ENCODE peak calls at places on chromosomes 6 and 20, in seven cellular contexts. H is H7, Q is BJ, J is IMR-90, U is kidney epithelial cell, I is adrenal gland, V is psoas muscle. A is an unnamed sample.

GRCh38 chr6:2749972-2750600 is 636 bp downstream of the MYLK4 start:
- DNase-seq in J (peak), I (peak), V (peak), Q (no peak), U (no peak), H (peak), A (no peak)

GRCh38 chr20:61482425-61482887 is 230.4 kb downstream of the CDH4 start:
- DNase-seq in V (no peak), J (no peak), H (no peak), Q (no peak), I (no peak), U (no peak), A (no peak)

GRCh38 chr20:22006306-22006705 is 300.8 kb downstream of the PAX1 start:
- DNase-seq in Q (no peak), J (no peak), H (no peak), V (no peak), U (no peak), I (no peak), A (no peak)

GRCh38 chr6:33317418-33317667 is 201 bp downstream of the ZBTB22 start:
- DNase-seq in Q (no peak), J (no peak), U (no peak), H (peak), I (no peak), V (no peak), A (no peak)

GRCh38 chr6:119310486-119311036 is 39.0 kb downstream of the MAN1A1 start:
- DNase-seq in H (no peak), V (no peak), I (no peak), Q (no peak), U (no peak), J (peak), A (no peak)

GRCh38 chr6:28719275-28719940 is 193.7 kb downstream of the GPX5 start:
- DNase-seq in V (no peak), Q (no peak), U (no peak), J (peak), I (no peak), H (no peak), A (no peak)

GRCh38 chr6:28349892-28350737 is at the start of gene ZKSCAN3:
- DNase-seq in V (peak), Q (no peak), U (no peak), J (peak), I (peak), H (peak), A (no peak)

GRCh38 chr20:56463428-56463827 is 5.0 kb upstream of the RTF2 start:
- DNase-seq in J (no peak), I (no peak), H (no peak), U (no peak), Q (no peak), V (no peak), A (no peak)

GRCh38 chr6:90355965-90356364 is 59.3 kb upstream of the BACH2 start:
- DNase-seq in V (no peak), Q (no peak), U (no peak), H (peak), I (no peak), J (no peak), A (no peak)

GRCh38 chr20:16415079-16415478 is 158.2 kb downstream of the KIF16B start:
- DNase-seq in I (no peak), Q (no peak), J (peak), H (no peak), U (no peak), V (no peak), A (no peak)

GRCh38 chr6:41167173-41167963 is 4.5 kb upstream of the TREM2 start:
- DNase-seq in V (no peak), U (no peak), H (peak), J (peak), I (no peak), Q (no peak), A (no peak)

GRCh38 chr6:7585287-7585930 is 4.6 kb upstream of the SNRNP48 start:
- DNase-seq in U (no peak), V (no peak), H (no peak), Q (no peak), I (no peak), J (no peak), A (no peak)

GRCh38 chr6:3693879-3694278 is 57.6 kb downstream of the PXDC1 start:
- DNase-seq in V (no peak), J (no peak), H (no peak), I (no peak), Q (no peak), U (no peak), A (no peak)

GRCh38 chr6:4693158-4693557 is 83.0 kb upstream of the CDYL start:
- DNase-seq in H (no peak), Q (no peak), V (no peak), I (no peak), U (no peak), J (peak), A (no peak)

GRCh38 chr20:62598761-62599194 is 43.5 kb upstream of the SLCO4A1 start:
- DNase-seq in U (no peak), H (no peak), Q (no peak), I (no peak), V (peak), J (no peak), A (no peak)

GRCh38 chr6:107331409-107332386 is 127.7 kb downstream of the PDSS2 start:
- DNase-seq in J (peak), H (no peak), I (no peak), V (no peak), U (no peak), Q (no peak), A (no peak)

GRCh38 chr6:105184921-105185320 is 5.1 kb upstream of the POPDC3 start:
- DNase-seq in Q (no peak), V (no peak), H (no peak), U (no peak), I (no peak), J (peak), A (no peak)

GRCh38 chr20:33685328-33686007 is 717 bp downstream of the E2F1 start:
- DNase-seq in H (peak), Q (no peak), J (no peak), U (no peak), V (no peak), I (no peak), A (no peak)

GRCh38 chr6:130885392-130886192 is 58.4 kb downstream of the SMLR1 start:
- DNase-seq in Q (peak), J (peak), V (peak), U (peak), H (peak), I (peak), A (no peak)

GRCh38 chr20:18678599-18678998 is 90.7 kb downstream of the DTD1 start:
- DNase-seq in U (no peak), V (no peak), Q (no peak), H (no peak), I (no peak), J (no peak), A (no peak)

GRCh38 chr6:95848717-95849116 is 167.1 kb upstream of the FUT9 start:
- DNase-seq in H (no peak), J (no peak), V (no peak), Q (no peak), I (no peak), U (no peak), A (no peak)

GRCh38 chr6:106223300-106223930 is 102.1 kb downstream of the ATG5 start:
- DNase-seq in U (peak), V (peak), Q (peak), I (peak), J (peak), H (peak), A (peak)

GRCh38 chr20:32695089-32695488 is 21.3 kb upstream of the C20orf203 start:
- DNase-seq in H (no peak), U (no peak), J (no peak), I (no peak), Q (no peak), V (no peak), A (no peak)

GRCh38 chr20:4091332-4092135 is 76.2 kb upstream of the RNF24 start:
- DNase-seq in V (peak), J (peak), I (peak), Q (no peak), H (peak), U (no peak), A (no peak)

GRCh38 chr6:40391086-40391485 is 196.1 kb downstream of the LRFN2 start:
- DNase-seq in J (no peak), U (no peak), V (no peak), I (no peak), H (peak), Q (no peak), A (no peak)

GRCh38 chr6:66307490-66307889 is 600.5 kb upstream of the EYS start:
- DNase-seq in I (no peak), H (no peak), U (no peak), Q (no peak), J (no peak), V (no peak), A (no peak)

GRCh38 chr20:10861086-10861485 is 187.3 kb upstream of the JAG1 start:
- DNase-seq in J (peak), H (no peak), V (no peak), I (no peak), U (peak), Q (peak), A (no peak)

GRCh38 chr6:75472885-75473284 is 20.7 kb downstream of the FILIP1 start:
- DNase-seq in I (no peak), J (no peak), V (no peak), Q (no peak), H (no peak), U (no peak), A (no peak)

GRCh38 chr6:118999494-118999893 is 64.5 kb upstream of the MCM9 start:
- DNase-seq in U (no peak), J (no peak), I (no peak), Q (no peak), H (no peak), V (no peak), A (no peak)

GRCh38 chr20:43942661-43943285 is 28.1 kb downstream of the TOX2 start:
- DNase-seq in Q (peak), V (no peak), I (no peak), U (peak), H (no peak), J (peak), A (peak)

GRCh38 chr20:43726811-43727338 is at the start of gene GTSF1L:
- DNase-seq in V (no peak), H (no peak), I (no peak), Q (no peak), J (peak), U (no peak), A (no peak)

GRCh38 chr6:73803562-73804221 is 107.7 kb downstream of the CD109 start:
- DNase-seq in J (peak), V (no peak), Q (peak), U (peak), I (peak), H (peak), A (peak)

GRCh38 chr20:9506337-9506821 is 8.0 kb upstream of the LAMP5 start:
- DNase-seq in Q (no peak), I (no peak), U (no peak), V (no peak), H (peak), J (no peak), A (no peak)

GRCh38 chr6:81937296-81937937 is 184.9 kb upstream of the TENT5A start:
- DNase-seq in V (no peak), J (peak), I (no peak), H (no peak), Q (peak), U (no peak), A (no peak)

DNA sequence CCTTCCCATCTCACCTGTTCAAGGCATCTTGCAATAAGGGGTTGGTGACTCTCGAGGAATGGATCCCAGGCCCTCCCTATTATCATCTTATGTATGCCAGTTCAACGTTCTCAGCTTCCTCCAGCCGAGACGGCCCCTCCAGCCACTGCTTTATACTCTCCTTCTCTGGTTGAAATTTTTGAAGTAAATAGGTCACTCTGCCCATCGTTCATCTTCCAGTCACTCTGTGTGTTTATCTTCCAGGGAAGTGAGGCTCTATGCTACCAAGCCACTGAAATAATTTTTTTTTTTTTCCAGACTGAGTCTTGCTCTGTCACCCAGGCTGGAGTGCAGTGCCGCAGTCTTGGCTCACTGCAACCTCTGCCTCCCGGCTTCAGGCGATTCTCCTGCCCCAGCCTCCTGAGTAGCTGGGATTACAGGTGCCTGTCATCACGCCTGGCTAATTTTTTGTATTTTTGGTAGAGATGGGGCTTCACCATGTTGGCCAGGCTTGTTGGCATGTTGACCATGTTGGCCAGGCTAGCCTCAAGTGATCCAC is 17.0 kb downstream of the PTPN1 start:
- DNase-seq in H (no peak), V (no peak), I (peak), U (no peak), Q (no peak), J (peak), A (no peak)
- H3K4me3 ChIP-seq in H (no peak), V (no peak), I (no peak), U (no peak), Q (no peak), J (no peak), A (no peak)

GRCh38 chr6:127514396-127515227 is 4.5 kb downstream of the MTCL3 start:
- DNase-seq in I (peak), Q (no peak), V (peak), J (peak), H (peak), U (no peak), A (no peak)
- H3K4me3 ChIP-seq in I (no peak), Q (peak), V (peak), J (peak), H (peak), U (peak), A (peak)

GRCh38 chr6:133892444-133893323 is 3.8 kb downstream of the TCF21 start:
- DNase-seq in U (no peak), Q (no peak), I (no peak), J (peak), H (peak), V (no peak), A (no peak)
- H3K4me3 ChIP-seq in U (no peak), Q (no peak), I (no peak), J (peak), H (peak), V (no peak), A (no peak)

GRCh38 chr6:79971195-79971594 is 23.8 kb upstream of the ELOVL4 start:
- DNase-seq in I (no peak), Q (no peak), H (no peak), U (no peak), V (no peak), J (no peak), A (no peak)
- H3K4me3 ChIP-seq in I (no peak), Q (no peak), H (no peak), U (no peak), V (no peak), J (no peak), A (no peak)

GRCh38 chr6:56851104-56851503 is 103.8 kb upstream of the BEND6 start:
- DNase-seq in H (peak), U (no peak), J (peak), V (no peak), I (peak), Q (no peak), A (no peak)

GRCh38 chr6:56850618-56851017 is 104.3 kb upstream of the BEND6 start:
- DNase-seq in Q (no peak), H (no peak), U (no peak), J (no peak), I (no peak), V (no peak), A (no peak)

GRCh38 chr6:56852249-56852606 is 102.7 kb upstream of the BEND6 start:
- DNase-seq in J (no peak), V (no peak), I (no peak), H (no peak), U (no peak), Q (no peak), A (no peak)

GRCh38 chr6:56852611-56853010 is 102.3 kb upstream of the BEND6 start:
- DNase-seq in H (no peak), V (no peak), I (no peak), U (no peak), Q (no peak), J (no peak), A (no peak)

DNA sequence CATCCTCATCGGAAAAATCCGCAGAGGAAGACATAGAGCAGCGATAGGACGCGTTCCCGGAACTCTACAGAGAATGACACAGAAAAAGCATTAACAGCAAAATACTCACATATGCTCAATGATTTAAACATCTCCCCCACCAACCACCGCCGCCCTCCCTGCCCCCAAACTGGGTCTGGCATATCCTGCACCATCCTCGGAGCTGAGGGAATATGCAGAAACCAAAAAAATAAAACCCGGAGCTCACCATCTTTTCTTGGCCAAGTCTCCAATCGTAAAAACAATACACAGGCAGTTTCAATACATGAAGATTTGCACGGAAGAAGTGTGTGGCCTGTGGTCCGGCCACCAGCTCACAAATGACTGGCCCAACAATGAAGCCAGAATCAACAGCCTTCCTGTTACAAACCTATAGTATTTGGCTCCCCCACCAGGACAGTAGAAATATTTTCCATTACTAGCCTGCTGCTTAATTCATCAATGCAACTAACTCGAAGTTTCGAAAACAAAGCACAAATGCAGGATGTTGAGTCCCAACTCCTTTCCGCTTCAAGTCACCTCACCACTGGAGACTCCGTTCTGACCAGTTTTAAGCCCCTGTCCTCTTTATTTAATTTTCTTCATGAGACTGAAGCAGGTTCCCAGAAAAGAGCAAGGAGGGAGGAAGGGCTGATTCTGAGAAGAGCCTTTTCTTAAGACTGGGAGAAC is 103.2 kb upstream of the BEND6 start:
- DNase-seq in H (peak), U (no peak), J (peak), I (peak), Q (peak), V (peak), A (peak)
- H3K4me3 ChIP-seq in H (peak), U (peak), J (peak), I (no peak), Q (peak), V (peak), A (peak)